ENCODE peak calls at places on chromosome 7, in nine cellular contexts. X, P, T, S, M, O, A, H and J are unnamed samples.

GRCh38 chr7:148242271-148242801 is 348.2 kb upstream of the C7orf33 start:
- DNase-seq in X (no peak), P (peak), T (no peak), S (peak), M (no peak), O (peak), A (no peak), H (no peak), J (no peak)

GRCh38 chr7:139588632-139589031 is 65.1 kb downstream of the CLEC2L start:
- DNase-seq in X (no peak), P (no peak), T (peak), S (no peak), M (no peak), O (no peak), A (no peak), H (no peak), J (no peak)

GRCh38 chr7:378551-379455 is 88.8 kb downstream of the FOXL3 start:
- DNase-seq in X (peak), P (peak), T (no peak), S (no peak), M (peak), O (peak), A (peak), H (peak), J (peak)

GRCh38 chr7:78539825-78540224 is 741.3 kb downstream of the PHTF2 start:
- DNase-seq in X (no peak), P (no peak), T (no peak), S (no peak), M (no peak), O (no peak), A (no peak), H (no peak), J (no peak)

GRCh38 chr7:45359781-45360180 is 202.2 kb downstream of the RAMP3 start:
- DNase-seq in X (no peak), P (no peak), T (no peak), S (no peak), M (no peak), O (no peak), A (no peak), H (no peak), J (no peak)

GRCh38 chr7:16657656-16658279 is 11.8 kb downstream of the BZW2 start:
- DNase-seq in X (peak), P (no peak), T (peak), S (peak), M (no peak), O (no peak), A (no peak), H (no peak), J (no peak)

GRCh38 chr7:103447073-103447960 is 1.3 kb upstream of the SLC26A5 start:
- DNase-seq in X (no peak), P (no peak), T (peak), S (peak), M (no peak), O (peak), A (no peak), H (no peak), J (peak)

GRCh38 chr7:128379900-128380806 is 18.7 kb upstream of the PRRT4 start:
- DNase-seq in X (no peak), P (no peak), T (no peak), S (no peak), M (no peak), O (no peak), A (no peak), H (no peak), J (no peak)

GRCh38 chr7:1811850-1812692 is 142.0 kb downstream of the ELFN1 start:
- DNase-seq in X (peak), P (no peak), T (no peak), S (peak), M (peak), O (peak), A (peak), H (no peak), J (no peak)

GRCh38 chr7:91685544-91685943 is 195.0 kb downstream of the MTERF1 start:
- DNase-seq in X (no peak), P (no peak), T (no peak), S (no peak), M (no peak), O (no peak), A (no peak), H (no peak), J (no peak)

GRCh38 chr7:25949672-25950487 is 202.1 kb upstream of the NFE2L3 start:
- DNase-seq in X (no peak), P (no peak), T (no peak), S (no peak), M (peak), O (peak), A (peak), H (no peak), J (no peak)

GRCh38 chr7:94367940-94368339 is 26.8 kb upstream of the COL1A2 start:
- DNase-seq in X (no peak), P (no peak), T (no peak), S (no peak), M (no peak), O (no peak), A (no peak), H (no peak), J (no peak)

GRCh38 chr7:12567015-12567414 is 3.5 kb upstream of the SCIN start:
- DNase-seq in X (no peak), P (no peak), T (no peak), S (no peak), M (no peak), O (no peak), A (no peak), H (no peak), J (peak)

GRCh38 chr7:34719651-34720050 is 61.6 kb downstream of the NPSR1 start:
- DNase-seq in X (no peak), P (no peak), T (no peak), S (no peak), M (no peak), O (no peak), A (no peak), H (no peak), J (no peak)

GRCh38 chr7:147497246-147497645 is 1093.3 kb upstream of the C7orf33 start:
- DNase-seq in X (no peak), P (no peak), T (no peak), S (no peak), M (no peak), O (no peak), A (no peak), H (no peak), J (no peak)

GRCh38 chr7:134432296-134433152 is 26.4 kb downstream of the AKR1B1 start:
- DNase-seq in X (peak), P (peak), T (peak), S (peak), M (peak), O (peak), A (peak), H (peak), J (peak)

GRCh38 chr7:38215734-38216670 is 38.0 kb downstream of the STARD3NL start:
- DNase-seq in X (peak), P (no peak), T (peak), S (peak), M (peak), O (peak), A (peak), H (peak), J (peak)

GRCh38 chr7:38425509-38425908 is 152.1 kb upstream of the TARP start:
- DNase-seq in X (no peak), P (no peak), T (no peak), S (no peak), M (no peak), O (no peak), A (no peak), H (no peak), J (no peak)

GRCh38 chr7:121504478-121504877 is 108.4 kb upstream of the FAM3C start:
- DNase-seq in X (no peak), P (no peak), T (peak), S (peak), M (no peak), O (no peak), A (no peak), H (no peak), J (no peak)

GRCh38 chr7:85023066-85023687 is 163.7 kb downstream of the SEMA3D start:
- DNase-seq in X (no peak), P (no peak), T (peak), S (no peak), M (no peak), O (peak), A (no peak), H (no peak), J (peak)

GRCh38 chr7:74479066-74479781 is 25.5 kb downstream of the GTF2IRD1 start:
- DNase-seq in X (peak), P (no peak), T (no peak), S (no peak), M (peak), O (no peak), A (no peak), H (no peak), J (no peak)

GRCh38 chr7:155211761-155212160 is 85.9 kb upstream of the INSIG1 start:
- DNase-seq in X (no peak), P (no peak), T (no peak), S (no peak), M (no peak), O (no peak), A (no peak), H (no peak), J (no peak)

GRCh38 chr7:53350241-53350640 is 314.8 kb downstream of the POM121L12 start:
- DNase-seq in X (no peak), P (no peak), T (no peak), S (no peak), M (no peak), O (no peak), A (peak), H (no peak), J (no peak)

GRCh38 chr7:128425851-128426250 is 16.1 kb upstream of the IMPDH1 start:
- DNase-seq in X (peak), P (no peak), T (peak), S (peak), M (no peak), O (peak), A (no peak), H (peak), J (peak)

GRCh38 chr7:80918909-80919721 is at the start of gene SEMA3C:
- DNase-seq in X (peak), P (peak), T (peak), S (peak), M (peak), O (peak), A (peak), H (peak), J (no peak)

GRCh38 chr7:1706721-1707613 is 36.9 kb downstream of the ELFN1 start:
- DNase-seq in X (no peak), P (peak), T (no peak), S (no peak), M (peak), O (no peak), A (peak), H (no peak), J (no peak)

GRCh38 chr7:129886818-129887186 is 66.0 kb downstream of the UBE2H start:
- DNase-seq in X (no peak), P (no peak), T (no peak), S (no peak), M (no peak), O (no peak), A (no peak), H (no peak), J (no peak)

GRCh38 chr7:141097430-141097829 is 23.6 kb downstream of the TMEM178B start:
- DNase-seq in X (no peak), P (no peak), T (no peak), S (no peak), M (no peak), O (no peak), A (no peak), H (no peak), J (no peak)

GRCh38 chr7:8481752-8482446 is 48.5 kb downstream of the NXPH1 start:
- DNase-seq in X (no peak), P (no peak), T (no peak), S (no peak), M (no peak), O (peak), A (no peak), H (no peak), J (no peak)

GRCh38 chr7:17937506-17938115 is 2.7 kb downstream of the SNX13 start:
- DNase-seq in X (no peak), P (no peak), T (no peak), S (no peak), M (no peak), O (no peak), A (no peak), H (no peak), J (no peak)

GRCh38 chr7:134613623-134614347 is 32.9 kb upstream of the BPGM start:
- DNase-seq in X (no peak), P (no peak), T (peak), S (peak), M (no peak), O (no peak), A (no peak), H (no peak), J (no peak)

GRCh38 chr7:85285502-85285901 is 98.6 kb upstream of the SEMA3D start:
- DNase-seq in X (no peak), P (no peak), T (no peak), S (no peak), M (no peak), O (no peak), A (no peak), H (no peak), J (no peak)

GRCh38 chr7:85750454-85750949 is 563.6 kb upstream of the SEMA3D start:
- DNase-seq in X (no peak), P (no peak), T (no peak), S (no peak), M (no peak), O (peak), A (no peak), H (no peak), J (no peak)

GRCh38 chr7:94301024-94301588 is 93.6 kb upstream of the COL1A2 start:
- DNase-seq in X (peak), P (peak), T (peak), S (peak), M (no peak), O (peak), A (no peak), H (no peak), J (no peak)

GRCh38 chr7:37201003-37201875 is 247.4 kb downstream of the ELMO1 start:
- DNase-seq in X (peak), P (peak), T (peak), S (peak), M (peak), O (peak), A (peak), H (peak), J (peak)
- H3K27ac ChIP-seq in X (no peak), P (peak), T (no peak), S (peak), M (peak), O (peak), A (peak), H (no peak), J (no peak)

GRCh38 chr7:24912874-24913514 is 67.0 kb downstream of the OSBPL3 start:
- DNase-seq in X (no peak), P (no peak), T (no peak), S (no peak), M (no peak), O (no peak), A (no peak), H (no peak), J (no peak)
- H3K4me3 ChIP-seq in X (no peak), P (no peak), T (no peak), S (no peak), M (no peak), O (no peak), A (no peak), H (no peak), J (no peak)

GRCh38 chr7:3282457-3282856 is 18.6 kb upstream of the SDK1 start:
- DNase-seq in X (peak), P (no peak), T (no peak), S (no peak), M (no peak), O (no peak), A (no peak), H (no peak), J (no peak)
- H3K27ac ChIP-seq in X (no peak), P (peak), T (no peak), S (no peak), M (no peak), O (no peak), A (no peak), H (no peak), J (no peak)

GRCh38 chr7:27745064-27745583 is 5.2 kb downstream of the TAX1BP1 start:
- DNase-seq in X (no peak), P (no peak), T (peak), S (peak), M (no peak), O (peak), A (no peak), H (no peak), J (peak)
- H3K4me3 ChIP-seq in X (peak), P (no peak), T (peak), S (no peak), M (no peak), O (no peak), A (no peak), H (no peak), J (peak)

DNA sequence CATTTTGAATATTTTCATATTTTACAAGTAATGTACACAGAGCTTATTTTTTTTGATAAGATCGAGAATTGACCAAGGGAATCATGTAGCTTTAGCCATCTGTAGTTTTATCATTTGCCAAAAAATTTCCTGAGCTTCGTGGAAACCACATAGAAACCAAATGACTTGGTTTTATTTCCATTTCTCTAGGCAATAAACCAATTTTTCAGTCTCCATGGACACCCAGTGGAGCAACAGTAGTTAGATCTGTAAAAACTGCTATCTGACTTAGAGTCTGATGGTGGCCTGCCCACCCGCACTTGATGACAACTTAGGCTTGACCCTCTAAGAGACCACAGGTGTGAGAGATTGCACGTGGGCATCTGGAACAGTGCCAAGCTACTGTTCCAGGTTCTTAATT is 127.8 kb upstream of the CDK6 start:
- DNase-seq in X (no peak), P (no peak), T (no peak), S (no peak), M (no peak), O (no peak), A (no peak), H (no peak), J (no peak)
- H3K27ac ChIP-seq in X (no peak), P (no peak), T (no peak), S (no peak), M (no peak), O (no peak), A (no peak), H (no peak), J (no peak)

DNA sequence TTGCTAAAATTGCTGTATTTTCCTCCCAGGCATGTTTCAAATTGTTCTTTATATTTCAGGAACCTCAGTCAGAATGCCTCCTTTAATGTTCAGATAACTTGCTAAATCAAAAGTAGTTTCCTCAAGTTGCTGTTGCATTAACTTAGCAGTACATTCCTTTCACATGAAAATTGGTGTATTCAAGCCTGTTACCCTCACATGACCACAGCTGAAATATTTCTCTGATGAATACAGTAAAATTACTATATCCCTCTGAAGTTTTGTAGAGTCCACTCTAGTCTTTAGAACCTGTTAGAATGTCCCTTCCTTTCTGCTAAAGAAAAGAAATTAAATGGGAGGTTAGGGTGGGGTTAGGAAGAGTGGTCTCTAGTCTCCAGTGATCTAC is 24.5 kb upstream of the C1GALT1 start:
- DNase-seq in X (no peak), P (no peak), T (no peak), S (no peak), M (no peak), O (no peak), A (no peak), H (no peak), J (no peak)
- H3K4me3 ChIP-seq in X (no peak), P (peak), T (peak), S (no peak), M (no peak), O (no peak), A (no peak), H (peak), J (peak)

GRCh38 chr7:108247646-108248045 is 117.5 kb upstream of the LAMB4 start:
- DNase-seq in X (no peak), P (no peak), T (no peak), S (no peak), M (no peak), O (no peak), A (no peak), H (no peak), J (no peak)
- H3K27ac ChIP-seq in X (no peak), P (no peak), T (no peak), S (peak), M (no peak), O (no peak), A (no peak), H (no peak), J (no peak)

GRCh38 chr7:27153526-27153925 is 1.1 kb upstream of the HOXA3 start:
- DNase-seq in X (no peak), P (no peak), T (no peak), S (no peak), M (no peak), O (no peak), A (no peak), H (no peak), J (no peak)

GRCh38 chr7:27151341-27151944 is 940 bp downstream of the HOXA3 start:
- DNase-seq in X (no peak), P (peak), T (no peak), S (no peak), M (peak), O (no peak), A (peak), H (peak), J (peak)

GRCh38 chr7:27150568-27151340 is 1.6 kb downstream of the HOXA3 start:
- DNase-seq in X (peak), P (peak), T (no peak), S (peak), M (peak), O (peak), A (no peak), H (peak), J (peak)

GRCh38 chr7:27152816-27153486 is 568 bp upstream of the HOXA3 start:
- DNase-seq in X (no peak), P (no peak), T (no peak), S (no peak), M (no peak), O (no peak), A (peak), H (no peak), J (no peak)

GRCh38 chr7:27151945-27152815 is at the start of gene HOXA3:
- DNase-seq in X (peak), P (peak), T (no peak), S (no peak), M (peak), O (no peak), A (peak), H (no peak), J (no peak)
- H3K4me3 ChIP-seq in X (peak), P (peak), T (peak), S (peak), M (peak), O (no peak), A (no peak), H (no peak), J (peak)

GRCh38 chr7:31875424-31875823 is 188.4 kb downstream of the PPP1R17 start:
- DNase-seq in X (no peak), P (no peak), T (no peak), S (no peak), M (no peak), O (no peak), A (no peak), H (no peak), J (no peak)
- H3K27ac ChIP-seq in X (no peak), P (no peak), T (no peak), S (peak), M (peak), O (no peak), A (no peak), H (no peak), J (no peak)